ENCODE peak calls at places on chromosomes 7 and 10, in six cellular contexts. O, P, E, H, W and T are unnamed samples.

GRCh38 chr10:29533696-29534285 is 101.0 kb downstream of the SVIL start:
- DNase-seq in O (no peak), P (no peak), H (peak), W (no peak), E (no peak), T (no peak)

GRCh38 chr10:49520122-49520775 is 18.7 kb downstream of the ERCC6 start:
- DNase-seq in H (no peak), P (no peak), E (no peak), O (no peak), W (no peak), T (no peak)

GRCh38 chr10:120511165-120511564 is 54.1 kb downstream of the PLPP4 start:
- DNase-seq in H (no peak), E (no peak), O (no peak), P (no peak), W (no peak), T (no peak)

GRCh38 chr10:69620625-69621024 is 9.4 kb upstream of the FAM241B start:
- DNase-seq in W (no peak), H (no peak), P (no peak), E (no peak), O (no peak), T (no peak)

GRCh38 chr7:158008267-158008666 is 579.4 kb downstream of the PTPRN2 start:
- DNase-seq in P (no peak), W (no peak), H (no peak), O (no peak), E (no peak), T (no peak)

GRCh38 chr7:106864298-106865081 is 592 bp upstream of the PIK3CG start:
- DNase-seq in P (no peak), E (no peak), H (no peak), W (no peak), O (no peak), T (no peak)

GRCh38 chr7:28065721-28066285 is 114.8 kb downstream of the JAZF1 start:
- DNase-seq in P (no peak), W (no peak), E (no peak), O (no peak), H (no peak), T (no peak)

GRCh38 chr7:30224511-30225031 is 59.8 kb upstream of the ZNRF2 start:
- DNase-seq in E (no peak), O (no peak), P (no peak), H (no peak), W (no peak), T (no peak)

GRCh38 chr10:3624367-3624766 is 160.6 kb downstream of the KLF6 start:
- DNase-seq in H (no peak), P (no peak), O (no peak), W (no peak), E (no peak), T (no peak)

GRCh38 chr7:45181991-45182855 is 24.6 kb downstream of the RAMP3 start:
- DNase-seq in W (no peak), H (no peak), P (peak), E (no peak), O (no peak), T (no peak)

GRCh38 chr7:66666313-66666952 is 37.8 kb downstream of the KCTD7 start:
- DNase-seq in O (no peak), P (no peak), W (no peak), H (no peak), E (no peak), T (no peak)

GRCh38 chr7:25970381-25970780 is 181.6 kb upstream of the NFE2L3 start:
- DNase-seq in H (no peak), W (no peak), O (no peak), P (no peak), E (no peak), T (no peak)

GRCh38 chr7:99379043-99379577 is 4.6 kb downstream of the ARPC1B start:
- DNase-seq in H (peak), W (peak), E (peak), O (no peak), P (no peak), T (no peak)

GRCh38 chr10:133458710-133459453 is 5.1 kb downstream of the SCART1 start:
- DNase-seq in H (no peak), O (no peak), E (no peak), P (no peak), W (no peak), T (no peak)

GRCh38 chr10:102611514-102612095 is 32.7 kb upstream of the TRIM8 start:
- DNase-seq in O (no peak), W (no peak), H (no peak), P (no peak), E (peak), T (no peak)

GRCh38 chr10:30705086-30705624 is 75.6 kb upstream of the LYZL2 start:
- DNase-seq in W (no peak), E (no peak), O (no peak), H (no peak), P (no peak), T (no peak)

GRCh38 chr10:110147961-110148360 is 59.4 kb upstream of the MXI1 start:
- DNase-seq in W (no peak), P (no peak), E (no peak), H (no peak), O (no peak), T (no peak)

GRCh38 chr7:7176421-7177043 is 5.8 kb upstream of the C1GALT1 start:
- DNase-seq in P (no peak), W (no peak), E (peak), O (peak), H (no peak), T (no peak)

GRCh38 chr7:67105382-67105781 is 108.7 kb downstream of the TYW1 start:
- DNase-seq in E (no peak), W (no peak), H (no peak), O (no peak), P (no peak), T (no peak)

GRCh38 chr10:132959296-132959961 is 17.1 kb upstream of the CFAP46 start:
- DNase-seq in O (no peak), H (no peak), W (no peak), E (no peak), P (no peak), T (no peak)

GRCh38 chr7:37690206-37690605 is 6.6 kb downstream of the GPR141 start:
- DNase-seq in W (no peak), E (no peak), P (no peak), H (no peak), O (no peak), T (no peak)

GRCh38 chr10:22503315-22504090 is 158.2 kb downstream of the SPAG6 start:
- DNase-seq in O (peak), W (no peak), H (no peak), P (no peak), E (no peak), T (no peak)

GRCh38 chr10:22986771-22987542 is 59.1 kb downstream of the ARMC3 start:
- DNase-seq in O (no peak), P (no peak), E (peak), H (no peak), W (no peak), T (no peak)

GRCh38 chr10:99115703-99116102 is 119.9 kb downstream of the HPSE2 start:
- DNase-seq in O (no peak), P (no peak), E (no peak), W (no peak), H (no peak), T (no peak)

GRCh38 chr7:8702807-8703206 is 269.4 kb downstream of the NXPH1 start:
- DNase-seq in H (no peak), P (no peak), O (no peak), E (no peak), W (no peak), T (no peak)

GRCh38 chr10:44911081-44911540 is at the start of gene TMEM72:
- DNase-seq in W (no peak), E (no peak), P (no peak), O (peak), H (no peak), T (no peak)
- TF ChIP-seq POLR2A in W (no peak), E (no peak), P (no peak), O (no peak), H (no peak), T (no peak)

GRCh38 chr7:151838072-151838471 is 38.8 kb downstream of the PRKAG2 start:
- DNase-seq in P (no peak), E (no peak), H (no peak), O (no peak), W (no peak), T (no peak)

GRCh38 chr7:151837285-151838042 is 39.5 kb downstream of the PRKAG2 start:
- DNase-seq in W (no peak), H (no peak), O (no peak), P (no peak), E (no peak), T (no peak)

GRCh38 chr7:151840088-151840910 is 36.6 kb downstream of the PRKAG2 start:
- DNase-seq in W (no peak), H (no peak), P (no peak), E (no peak), O (no peak), T (no peak)

GRCh38 chr7:151839511-151839921 is 37.4 kb downstream of the PRKAG2 start:
- DNase-seq in O (no peak), H (no peak), E (no peak), P (no peak), W (no peak), T (no peak)

GRCh38 chr7:151838861-151839381 is 38.0 kb downstream of the PRKAG2 start:
- DNase-seq in P (no peak), H (peak), O (no peak), E (no peak), W (no peak), T (no peak)
- H3K27ac ChIP-seq in P (no peak), H (no peak), O (no peak), E (no peak), W (peak), T (no peak)

DNA sequence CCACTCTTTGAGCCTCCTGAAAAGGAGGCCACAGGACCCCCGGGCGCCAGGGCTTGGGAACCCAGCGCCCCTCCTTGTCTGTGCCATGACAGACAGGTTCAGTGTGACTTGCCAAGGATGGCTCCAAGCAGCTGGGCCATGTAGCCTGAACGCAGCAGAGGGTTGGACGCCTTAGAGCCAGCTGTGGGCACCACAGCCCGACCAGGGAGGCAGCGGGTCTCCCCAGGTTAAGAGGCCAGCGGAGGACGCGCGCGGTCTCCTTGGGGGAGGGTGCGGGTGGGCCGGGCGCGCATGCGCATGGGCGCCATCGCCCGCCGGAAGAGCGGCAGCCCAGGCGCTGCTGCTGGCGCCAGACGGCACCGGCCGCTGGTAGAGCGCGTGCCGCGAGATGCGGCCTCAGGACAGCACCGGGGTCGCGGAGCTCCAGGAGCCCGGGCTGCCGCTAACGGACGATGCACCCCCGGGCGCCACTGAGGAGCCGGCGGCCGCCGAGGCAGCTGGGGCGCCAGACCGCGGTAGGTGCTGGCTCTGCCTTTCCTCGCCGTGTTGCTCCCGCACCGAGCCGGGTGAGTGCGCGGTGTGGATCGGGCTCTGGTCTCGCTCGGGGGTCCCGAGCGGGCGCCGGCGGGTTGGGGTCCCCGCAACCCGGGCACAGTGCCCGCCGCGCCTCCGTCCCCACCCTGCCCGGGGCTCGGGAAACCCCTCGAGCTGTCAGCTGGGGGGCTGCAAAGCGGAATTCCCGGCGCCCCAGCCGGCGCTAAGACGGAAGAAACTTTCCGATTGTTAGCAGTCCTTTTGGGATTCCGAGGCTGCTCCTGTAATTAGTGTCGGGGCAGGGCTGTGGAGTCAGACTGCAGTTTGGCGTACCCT is at the start of gene SLC35G1:
- DNase-seq in H (peak), O (peak), P (no peak), W (peak), E (peak), T (no peak)
- TF ChIP-seq CTCF in H (no peak), O (peak), P (no peak), W (no peak), E (no peak), T (no peak)

GRCh38 chr10:70887804-70888800 is at the start of gene PCBD1:
- DNase-seq in E (peak), H (peak), O (peak), W (peak), P (no peak), T (peak)
- TF ChIP-seq POLR2A in E (peak), H (peak), O (peak), W (no peak), P (peak), T (no peak)

GRCh38 chr10:104120061-104120460 is 1.9 kb upstream of the SFR1 start:
- DNase-seq in W (no peak), E (no peak), H (no peak), O (no peak), P (no peak), T (no peak)

GRCh38 chr10:104121485-104122272 is at the start of gene SFR1:
- DNase-seq in O (peak), P (peak), H (peak), W (peak), E (peak), T (peak)

GRCh38 chr10:104120903-104121484 is 977 bp upstream of the SFR1 start:
- DNase-seq in W (peak), H (peak), E (peak), O (peak), P (peak), T (peak)

GRCh38 chr10:104120512-104120902 is 1.5 kb upstream of the SFR1 start:
- DNase-seq in O (no peak), E (no peak), W (no peak), P (no peak), H (no peak), T (no peak)

GRCh38 chr10:104117839-104118323 is 4.1 kb upstream of the SFR1 start:
- DNase-seq in P (no peak), W (no peak), H (no peak), O (peak), E (no peak), T (peak)
- H3K27ac ChIP-seq in P (no peak), W (no peak), H (no peak), O (peak), E (no peak), T (peak)

GRCh38 chr7:13047061-13047460 is 359.6 kb downstream of the ARL4A start:
- DNase-seq in O (no peak), W (no peak), E (no peak), P (no peak), H (no peak), T (no peak)
- TF ChIP-seq CTCF in O (no peak), W (no peak), E (no peak), P (no peak), H (no peak), T (no peak)